ENCODE peak calls at places on chromosomes 12 and 14, in nine cellular contexts. M is uterus; Y is ovary; W is CD8-positive, alpha-beta memory T cell; H is SK-N-SH; G is CD4-positive, CD25-positive, alpha-beta regulatory T cell; U is CD8-positive, alpha-beta T cell; S is H1; D is neuronal stem cell. F is an unnamed sample.

GRCh38 chr14:73755434-73756014 is 41.3 kb upstream of the PNMA1 start:
- DNase-seq in M (no peak), Y (no peak), W (no peak), H (no peak), G (no peak), U (no peak), S (no peak), D (no peak), F (peak; percentile 57)

GRCh38 chr12:103503546-103504480 is 8.0 kb upstream of the C12orf42 start:
- DNase-seq in M (no peak), Y (no peak), W (peak; percentile 59), H (peak; percentile 54), G (peak; percentile 71), U (peak; percentile 39), S (no peak), D (peak; percentile 29), F (no peak)

GRCh38 chr12:90211017-90211416 is 502.4 kb upstream of the ATP2B1 start:
- DNase-seq in M (no peak), Y (no peak), W (no peak), H (no peak), G (no peak), U (no peak), S (no peak), D (no peak), F (no peak)

GRCh38 chr12:110538869-110539622 is 36.9 kb downstream of the RAD9B start:
- DNase-seq in M (no peak), Y (no peak), W (no peak), H (no peak), G (no peak), U (no peak), S (no peak), D (no peak), F (no peak)

GRCh38 chr14:96294246-96294645 is 38.2 kb downstream of the BDKRB1 start:
- DNase-seq in M (no peak), Y (no peak), W (no peak), H (no peak), G (no peak), U (no peak), S (no peak), D (no peak), F (no peak)

GRCh38 chr14:65193891-65194290 is 91.6 kb upstream of the MAX start:
- DNase-seq in M (no peak), Y (no peak), W (no peak), H (no peak), G (no peak), U (no peak), S (no peak), D (no peak), F (no peak)

GRCh38 chr12:63894132-63894531 is 49.6 kb downstream of the SRGAP1 start:
- DNase-seq in M (no peak), Y (no peak), W (no peak), H (no peak), G (no peak), U (no peak), S (no peak), D (no peak), F (no peak)

GRCh38 chr12:12338528-12339168 is 11.4 kb downstream of the MANSC1 start:
- DNase-seq in M (no peak), Y (no peak), W (no peak), H (no peak), G (no peak), U (no peak), S (no peak), D (no peak), F (no peak)

GRCh38 chr14:31770271-31770670 is 209.1 kb downstream of the NUBPL start:
- DNase-seq in M (no peak), Y (no peak), W (no peak), H (no peak), G (no peak), U (no peak), S (no peak), D (no peak), F (no peak)

GRCh38 chr12:4978737-4979136 is 64.9 kb upstream of the KCNA5 start:
- DNase-seq in M (no peak), Y (no peak), W (no peak), H (no peak), G (no peak), U (no peak), S (no peak), D (no peak), F (no peak)

GRCh38 chr12:4977104-4977503 is 66.6 kb upstream of the KCNA5 start:
- DNase-seq in M (no peak), Y (no peak), W (no peak), H (no peak), G (no peak), U (no peak), S (no peak), D (no peak), F (no peak)

GRCh38 chr12:4979737-4980136 is 63.9 kb upstream of the KCNA5 start:
- DNase-seq in M (no peak), Y (no peak), W (no peak), H (no peak), G (no peak), U (no peak), S (no peak), D (no peak), F (no peak)

GRCh38 chr12:4974217-4974616 is 64.5 kb downstream of the KCNA1 start:
- DNase-seq in M (no peak), Y (no peak), W (no peak), H (no peak), G (no peak), U (no peak), S (no peak), D (no peak), F (no peak)

DNA sequence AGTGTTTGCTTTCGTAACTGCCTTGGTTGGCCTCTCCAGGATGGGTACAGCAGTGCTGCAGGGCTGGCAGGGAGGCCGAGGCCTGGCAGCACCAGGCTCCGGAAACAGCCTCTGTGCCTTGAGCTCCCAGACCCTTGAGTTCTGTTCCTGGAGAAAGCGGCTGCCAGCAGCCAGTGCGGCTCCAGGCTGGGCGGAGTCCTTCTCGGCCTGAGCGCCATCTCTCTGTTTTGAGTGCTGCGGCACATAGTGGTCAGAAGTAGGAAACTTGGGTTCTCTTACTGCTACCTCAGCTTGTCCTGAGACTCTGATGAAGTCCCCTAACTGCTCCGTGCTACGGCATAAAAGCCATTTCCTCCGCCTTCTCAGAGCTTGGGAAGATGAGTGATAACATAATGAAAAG is 65.9 kb downstream of the KCNA1 start:
- DNase-seq in M (no peak), Y (no peak), W (no peak), H (peak; percentile 16), G (no peak), U (no peak), S (no peak), D (no peak), F (peak; percentile 63)
- H3K4me3 ChIP-seq in M (no peak overlapping the region), Y (no peak overlapping the region), W (no peak overlapping the region), H (no peak overlapping the region), G (no peak overlapping the region), U (no peak overlapping the region), S (no peak overlapping the region), D (no peak overlapping the region), F (no peak overlapping the region)

DNA sequence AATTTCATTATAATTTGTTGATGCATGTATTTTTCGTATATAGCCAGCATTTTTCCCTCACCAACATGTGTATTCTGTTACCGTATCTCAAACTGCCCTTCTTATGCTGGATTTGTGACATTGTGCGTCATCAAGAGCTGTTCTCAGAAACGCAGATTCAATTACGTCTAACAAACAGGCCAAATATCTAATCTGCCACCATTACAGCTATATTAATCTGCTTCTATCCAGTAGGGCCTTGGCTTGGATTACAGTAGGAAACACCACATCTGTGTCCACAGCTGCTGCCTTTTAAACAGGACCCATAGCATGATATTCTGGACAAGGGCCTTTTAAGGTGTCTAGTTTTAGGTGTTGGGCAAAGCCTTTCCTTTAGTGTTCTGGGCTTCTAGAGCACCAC is 140.6 kb downstream of the PDE3A start:
- DNase-seq in M (no peak), Y (no peak), W (no peak), H (peak; percentile 63), G (no peak), U (no peak), S (no peak), D (no peak), F (no peak)
- H3K27ac ChIP-seq in M (no peak overlapping the region), Y (no peak overlapping the region), W (no peak overlapping the region), H (peak overlapping the region; percentile 95), G (no peak overlapping the region), U (no peak overlapping the region), S (no peak overlapping the region), D (no peak overlapping the region), F (no peak overlapping the region)

GRCh38 chr12:30719060-30719459 is 23.4 kb upstream of the IPO8 start:
- DNase-seq in M (no peak), Y (no peak), W (no peak), H (no peak), G (no peak), U (no peak), S (no peak), D (no peak), F (no peak)
- H3K36me3 ChIP-seq in M (no peaks in the 10 kb centered on the region), Y (no peaks in the 10 kb centered on the region), W (peaks cover 14% of the 10 kb centered on the region), H (peaks cover 91% of the 10 kb centered on the region), G (peaks cover 47% of the 10 kb centered on the region), U (peaks cover 7% of the 10 kb centered on the region), S (peaks cover 4% of the 10 kb centered on the region), D (peaks cover 90% of the 10 kb centered on the region), F (peaks cover 6% of the 10 kb centered on the region)

GRCh38 chr12:1207276-1207675 is 216.3 kb downstream of the ERC1 start:
- DNase-seq in M (no peak), Y (no peak), W (no peak), H (no peak), G (no peak), U (no peak), S (no peak), D (no peak), F (no peak)

GRCh38 chr12:1205512-1206060 is 214.6 kb downstream of the ERC1 start:
- DNase-seq in M (no peak), Y (no peak), W (no peak), H (no peak), G (no peak), U (no peak), S (no peak), D (no peak), F (no peak)

GRCh38 chr12:1206118-1206734 is 215.2 kb downstream of the ERC1 start:
- DNase-seq in M (no peak), Y (no peak), W (no peak), H (no peak), G (no peak), U (no peak), S (no peak), D (no peak), F (no peak)

GRCh38 chr12:1203735-1204019 is 212.7 kb downstream of the ERC1 start:
- DNase-seq in M (no peak), Y (no peak), W (no peak), H (no peak), G (no peak), U (no peak), S (no peak), D (no peak), F (no peak)

GRCh38 chr12:1204581-1205121 is 213.6 kb downstream of the ERC1 start:
- DNase-seq in M (no peak), Y (no peak), W (no peak), H (peak; percentile 8), G (peak; percentile 72), U (no peak), S (no peak), D (no peak), F (no peak)
- H3K4me3 ChIP-seq in M (peak overlapping the region; percentile 1), Y (peak overlapping the region; percentile 31), W (peak overlapping the region; percentile 71), H (peak overlapping the region; percentile 42), G (peak overlapping the region; percentile 98), U (peak overlapping the region; percentile 38), S (no peak overlapping the region), D (no peak overlapping the region), F (peak overlapping the region; percentile 79)

GRCh38 chr14:54490448-54490805 is 1.6 kb upstream of the GMFB start:
- DNase-seq in M (no peak), Y (no peak), W (no peak), H (no peak), G (no peak), U (no peak), S (no peak), D (no peak), F (no peak)
- H3K27ac ChIP-seq in M (peak overlapping the region; percentile 94), Y (no peak overlapping the region), W (no peak overlapping the region), H (no peak overlapping the region), G (no peak overlapping the region), U (no peak overlapping the region), S (no peak overlapping the region), D (no peak overlapping the region), F (no peak overlapping the region)

F was measured in aorta.